ENCODE peak calls at places on chromosomes 4 and X, in seven cellular contexts. Z is renal cortical epithelial cell; X is activated T-cell treated with anti-CD3 and anti-CD28 coated beads, Interleukin-2, amount 50 U/mL, for 4 hours; D is glutamatergic neuron; V is RWPE1; A is activated naive CD4-positive, alpha-beta T cell treated with anti-CD3 and anti-CD28 coated beads, Interleukin-2, amount 50 U/mL, for 16 hours; T is NCI-H187 treated with DMSO at 0.1 percent for 48 hours. U is an unnamed sample.

GRCh38 chr4:824461-825062 is 1.4 kb downstream of the CPLX1 start:
- DNase-seq in D (peak; percentile 60), A (no peak), X (no peak), T (no peak), Z (no peak), V (no peak), U (peak; percentile 59)

GRCh38 chr4:61661960-61662359 is 461.8 kb downstream of the ADGRL3 start:
- DNase-seq in T (no peak), A (no peak), Z (no peak), D (no peak), V (no peak), X (no peak), U (no peak)

GRCh38 chrX:130165181-130165702 is 399 bp downstream of the AIFM1 start:
- DNase-seq in Z (peak; percentile 27), X (no peak), V (no peak), A (no peak), D (no peak), T (no peak), U (no peak)

GRCh38 chr4:183411291-183411861 is 33.1 kb upstream of the CDKN2AIP start:
- DNase-seq in A (no peak), X (no peak), T (no peak), Z (peak; percentile 99), V (no peak), D (no peak), U (no peak)

GRCh38 chr4:136342666-136343065 is 1189.6 kb downstream of the PCDH18 start:
- DNase-seq in A (no peak), T (no peak), X (no peak), D (no peak), Z (no peak), V (no peak), U (no peak)

GRCh38 chr4:81369898-81370297 is 101.8 kb downstream of the RASGEF1B start:
- DNase-seq in V (no peak), D (no peak), X (no peak), T (no peak), A (no peak), Z (no peak), U (no peak)

GRCh38 chr4:68451246-68452211 is 4.3 kb downstream of the TMPRSS11E start:
- DNase-seq in D (no peak), A (no peak), V (peak; percentile 30), X (no peak), Z (peak; percentile 53), T (no peak), U (no peak)

GRCh38 chrX:48753708-48754107 is 7.8 kb upstream of the GLOD5 start:
- DNase-seq in V (no peak), T (no peak), A (no peak), Z (no peak), D (no peak), X (no peak), U (no peak)

GRCh38 chrX:154092371-154092770 is 5.1 kb downstream of the MECP2 start:
- DNase-seq in T (no peak), A (no peak), V (no peak), D (no peak), X (no peak), Z (no peak), U (no peak)